ENCODE peak calls at places on chromosomes 12 and 14, in four cellular contexts. E is NCI-H1092, G is T47D, F is cardiac fibroblast. L is an unnamed sample.

GRCh38 chr12:14327717-14328116 is 37.8 kb upstream of the ATF7IP start:
- DNase-seq in E (no peak), G (no peak), F (peak), L (no peak)

GRCh38 chr12:121942145-121942718 is 23.8 kb downstream of the CFAP251 start:
- DNase-seq in G (no peak), F (peak), E (no peak), L (no peak)

GRCh38 chr12:28104893-28105864 is 85.1 kb upstream of the CCDC91 start:
- DNase-seq in F (no peak), E (no peak), G (no peak), L (no peak)

GRCh38 chr12:66241061-66242043 is 52.3 kb downstream of the IRAK3 start:
- DNase-seq in E (no peak), G (no peak), F (peak), L (no peak)

GRCh38 chr12:34406996-34407300 is 384.7 kb downstream of the ALG10 start:
- DNase-seq in G (no peak), E (no peak), F (no peak), L (no peak)

GRCh38 chr12:109730306-109731145 is 16.9 kb downstream of the FAM222A start:
- DNase-seq in E (no peak), F (no peak), G (no peak), L (no peak)

GRCh38 chr12:107983871-107984480 is 145.1 kb upstream of the WSCD2 start:
- DNase-seq in F (peak), G (no peak), E (no peak), L (no peak)

GRCh38 chr14:50875359-50876090 is 3.7 kb downstream of the ABHD12B start:
- DNase-seq in E (no peak), F (peak), G (no peak), L (no peak)

GRCh38 chr12:31363416-31363809 is 37.5 kb upstream of the SINHCAF start:
- DNase-seq in F (no peak), E (no peak), G (no peak), L (no peak)

GRCh38 chr14:21634840-21635239 is at the start of gene OR10G2:
- DNase-seq in E (no peak), F (no peak), G (no peak), L (no peak)

GRCh38 chr14:89856871-89857345 is 97.6 kb downstream of the EFCAB11 start:
- DNase-seq in F (peak), G (no peak), E (no peak), L (peak)

GRCh38 chr14:21168055-21168454 is 12.2 kb upstream of the OR5AU1 start:
- DNase-seq in F (peak), E (no peak), G (no peak), L (no peak)

GRCh38 chr12:95083938-95084337 is 10.5 kb upstream of the NR2C1 start:
- DNase-seq in G (no peak), E (no peak), F (peak), L (peak)

GRCh38 chr12:106341086-106341879 is 16.3 kb upstream of the POLR3B start:
- DNase-seq in E (no peak), F (no peak), G (no peak), L (no peak)

GRCh38 chr14:55433880-55434804 is 6.3 kb downstream of the TBPL2 start:
- DNase-seq in F (no peak), E (no peak), G (no peak), L (no peak)

GRCh38 chr14:90034156-90034555 is 27.6 kb upstream of the KCNK13 start:
- DNase-seq in E (no peak), G (no peak), F (no peak), L (no peak)

GRCh38 chr12:18998343-18999270 is 130.9 kb upstream of the PLEKHA5 start:
- DNase-seq in E (peak), G (peak), F (peak), L (no peak)

GRCh38 chr12:20148241-20148640 is 220.1 kb upstream of the PDE3A start:
- DNase-seq in G (no peak), F (no peak), E (no peak), L (no peak)

GRCh38 chr12:46430340-46430948 is 57.9 kb upstream of the SLC38A2 start:
- DNase-seq in F (peak), E (no peak), G (no peak), L (no peak)

GRCh38 chr12:71321531-71321930 is 118.1 kb upstream of the LGR5 start:
- DNase-seq in F (no peak), G (no peak), E (no peak), L (no peak)

L was measured in LNCaP clone FGC.